ENCODE peak calls at places on chromosomes 1 and 21, in eight cellular contexts. Z, T, X, W, C, A, G and K are unnamed samples.

GRCh38 chr1:6245086-6245868 is 1.3 kb downstream of the HES3 start:
- DNase-seq in X (peak; percentile 71), A (peak; percentile 88), Z (peak; percentile 68), G (peak; percentile 87), T (peak; percentile 66), W (peak; percentile 69), C (peak; percentile 88), K (peak; percentile 86)

GRCh38 chr1:244552336-244552735 is 91.3 kb downstream of the CATSPERE start:
- DNase-seq in W (peak; percentile 2), X (no peak), G (no peak), A (no peak), C (no peak), Z (peak; percentile 27), T (no peak), K (no peak)

GRCh38 chr1:224170748-224171478 is 12.1 kb upstream of the DEGS1 start:
- DNase-seq in W (peak; percentile 24), A (no peak), C (no peak), Z (peak; percentile 40), G (peak; percentile 62), T (no peak), X (no peak), K (no peak)

GRCh38 chr1:198679535-198680173 is 40.8 kb downstream of the PTPRC start:
- DNase-seq in Z (no peak), C (peak; percentile 45), A (peak; percentile 63), X (no peak), G (no peak), W (no peak), T (no peak), K (no peak)

GRCh38 chr1:198771562-198772153 is 132.8 kb downstream of the PTPRC start:
- DNase-seq in G (peak; percentile 80), W (peak; percentile 60), Z (peak; percentile 26), A (no peak), C (no peak), T (no peak), X (no peak), K (no peak)

GRCh38 chr1:223301346-223301745 is 62.6 kb downstream of the SUSD4 start:
- DNase-seq in W (no peak), X (no peak), T (no peak), C (no peak), A (no peak), Z (no peak), G (no peak), K (no peak)

GRCh38 chr1:96845464-96845863 is 123.9 kb downstream of the PTBP2 start:
- DNase-seq in W (peak; percentile 22), T (no peak), A (peak; percentile 53), Z (peak; percentile 30), G (peak; percentile 53), C (no peak), X (no peak), K (no peak)

GRCh38 chr1:29230553-29231378 is at the start of gene MECR:
- DNase-seq in G (peak; percentile 95), X (peak; percentile 96), C (peak; percentile 98), T (peak; percentile 93), W (peak; percentile 89), Z (peak; percentile 87), A (peak; percentile 99), K (peak; percentile 94)

GRCh38 chr1:171871848-171872247 is 30.6 kb downstream of the DNM3 start:
- DNase-seq in G (no peak), W (no peak), C (no peak), Z (no peak), X (no peak), A (no peak), T (no peak), K (no peak)

GRCh38 chr21:34743831-34744230 is 75.0 kb downstream of the CLIC6 start:
- DNase-seq in Z (no peak), G (no peak), C (no peak), X (no peak), W (peak; percentile 96), T (no peak), A (no peak), K (no peak)